ENCODE peak calls at places on chromosome 11, in seven cellular contexts. M is GM23248, G is tibial nerve, T is left ventricle myocardium inferior, Z is upper lobe of right lung, L is lung, C is brain microvascular endothelial cell. S is an unnamed sample.

GRCh38 chr11:121328967-121329653 is 36.5 kb downstream of the SC5D start:
- DNase-seq in M (no peak), G (no peak), T (no peak), Z (no peak), L (no peak), C (no peak), S (no peak)

GRCh38 chr11:86803136-86803535 is 2.8 kb downstream of the PRSS23 start:
- DNase-seq in M (no peak), G (no peak), T (no peak), Z (no peak), L (no peak), C (no peak), S (no peak)

GRCh38 chr11:34270711-34271110 is 87.1 kb downstream of the ABTB2 start:
- DNase-seq in M (no peak), G (no peak), T (no peak), Z (no peak), L (no peak), C (no peak), S (no peak)

GRCh38 chr11:43959321-43959995 is 17.0 kb downstream of the C11orf96 start:
- DNase-seq in M (no peak), G (no peak), T (no peak), Z (no peak), L (no peak), C (no peak), S (no peak)

GRCh38 chr11:5288108-5288911 is 13.4 kb downstream of the OR51B4 start:
- DNase-seq in M (peak), G (no peak), T (no peak), Z (no peak), L (no peak), C (peak), S (no peak)

GRCh38 chr11:23570828-23571227 is 710.6 kb upstream of the CCDC179 start:
- DNase-seq in M (peak), G (no peak), T (no peak), Z (no peak), L (no peak), C (peak), S (no peak)

GRCh38 chr11:19605500-19606371 is 106.9 kb upstream of the NAV2 start:
- DNase-seq in M (peak), G (no peak), T (no peak), Z (no peak), L (no peak), C (no peak), S (no peak)

GRCh38 chr11:3148990-3149851 is 15.9 kb downstream of the OSBPL5 start:
- DNase-seq in M (no peak), G (no peak), T (no peak), Z (no peak), L (no peak), C (no peak), S (no peak)

GRCh38 chr11:75768909-75769771 is 562 bp downstream of the DGAT2 start:
- DNase-seq in M (peak), G (no peak), T (no peak), Z (no peak), L (no peak), C (no peak), S (no peak)

GRCh38 chr11:130608267-130608666 is 159.8 kb downstream of the ADAMTS15 start:
- DNase-seq in M (no peak), G (no peak), T (no peak), Z (no peak), L (no peak), C (no peak), S (no peak)

GRCh38 chr11:100619484-100619883 is 67.6 kb upstream of the ARHGAP42 start:
- DNase-seq in M (peak), G (no peak), T (no peak), Z (no peak), L (no peak), C (peak), S (no peak)

GRCh38 chr11:102138677-102139076 is 28.4 kb downstream of the YAP1 start:
- DNase-seq in M (peak), G (no peak), T (no peak), Z (no peak), L (no peak), C (peak), S (no peak)

GRCh38 chr11:33692013-33692504 is 8.6 kb downstream of the C11orf91 start:
- DNase-seq in M (peak), G (peak), T (peak), Z (no peak), L (peak), C (peak), S (peak)

GRCh38 chr11:74057251-74058151 is 48.6 kb upstream of the UCP3 start:
- DNase-seq in M (peak), G (no peak), T (no peak), Z (no peak), L (no peak), C (peak), S (no peak)

GRCh38 chr11:16612801-16613400 is 125.5 kb upstream of the C11orf58 start:
- DNase-seq in M (peak), G (no peak), T (no peak), Z (no peak), L (no peak), C (no peak), S (no peak)

GRCh38 chr11:121471167-121471566 is 18.4 kb upstream of the SORL1-AS1 start:
- DNase-seq in M (no peak), G (no peak), T (no peak), Z (no peak), L (no peak), C (no peak), S (no peak)

GRCh38 chr11:30316237-30316636 is 6.7 kb upstream of the ARL14EP start:
- DNase-seq in M (no peak), G (no peak), T (no peak), Z (no peak), L (no peak), C (no peak), S (no peak)

GRCh38 chr11:3627291-3627690 is 14.5 kb downstream of the ART5 start:
- DNase-seq in M (peak), G (no peak), T (no peak), Z (no peak), L (no peak), C (peak), S (no peak)

GRCh38 chr11:72793081-72793451 is 781 bp downstream of the STARD10 start:
- DNase-seq in M (no peak), G (no peak), T (no peak), Z (no peak), L (no peak), C (no peak), S (no peak)
- H3K4me3 ChIP-seq in M (peak), G (peak), T (peak), Z (peak), L (no peak), C (no peak), S (peak)

GRCh38 chr11:72155751-72156150 is 20.2 kb downstream of the FOLR3 start:
- DNase-seq in M (no peak), G (no peak), T (no peak), Z (no peak), L (no peak), C (no peak), S (no peak)

GRCh38 chr11:72160319-72160718 is 24.8 kb downstream of the FOLR3 start:
- DNase-seq in M (peak), G (no peak), T (no peak), Z (no peak), L (no peak), C (no peak), S (no peak)

GRCh38 chr11:72150882-72151281 is 15.4 kb downstream of the FOLR3 start:
- DNase-seq in M (no peak), G (no peak), T (no peak), Z (no peak), L (no peak), C (no peak), S (no peak)

GRCh38 chr11:72154816-72155215 is 19.3 kb downstream of the FOLR3 start:
- DNase-seq in M (no peak), G (no peak), T (no peak), Z (no peak), L (no peak), C (no peak), S (no peak)
- H3K27ac ChIP-seq in M (no peak), G (no peak), T (no peak), Z (no peak), L (no peak), C (no peak), S (no peak)

GRCh38 chr11:46240371-46240770 is 37.1 kb upstream of the CREB3L1 start:
- DNase-seq in M (peak), G (no peak), T (no peak), Z (no peak), L (no peak), C (no peak), S (no peak)

GRCh38 chr11:46240861-46241260 is 36.6 kb upstream of the CREB3L1 start:
- DNase-seq in M (peak), G (no peak), T (no peak), Z (no peak), L (no peak), C (no peak), S (no peak)

GRCh38 chr11:46238967-46239800 is 38.3 kb upstream of the CREB3L1 start:
- DNase-seq in M (peak), G (peak), T (peak), Z (peak), L (peak), C (peak), S (peak)

GRCh38 chr11:46238078-46238966 is 39.1 kb upstream of the CREB3L1 start:
- DNase-seq in M (peak), G (peak), T (peak), Z (peak), L (peak), C (peak), S (peak)

GRCh38 chr11:46239801-46240061 is 37.7 kb upstream of the CREB3L1 start:
- DNase-seq in M (peak), G (no peak), T (no peak), Z (no peak), L (no peak), C (no peak), S (peak)
- H3K4me3 ChIP-seq in M (peak), G (no peak), T (no peak), Z (no peak), L (no peak), C (no peak), S (no peak)

GRCh38 chr11:49995559-49995958 is 13.2 kb upstream of the OR4C12 start:
- DNase-seq in M (peak), G (no peak), T (no peak), Z (no peak), L (peak), C (peak), S (peak)
- H3K27ac ChIP-seq in M (no peak), G (no peak), T (no peak), Z (no peak), L (no peak), C (no peak), S (no peak)